ENCODE peak calls at places on chromosomes 2 and 18, in eight cellular contexts. B, N, X, D, W, R, I and Y are unnamed samples.

GRCh38 chr2:154537845-154538244 is 160.7 kb upstream of the KCNJ3 start:
- ATAC-seq in B (no peak), N (no peak), X (no peak), D (no peak), W (no peak), R (no peak), I (no peak), Y (no peak)

GRCh38 chr2:158810761-158811470 is 15.8 kb downstream of the DAPL1 start:
- ATAC-seq in B (no peak), N (no peak), X (no peak), D (no peak), W (no peak), R (no peak), I (peak), Y (no peak)

GRCh38 chr2:71291398-71291797 is 40.2 kb upstream of the ZNF638 start:
- ATAC-seq in B (no peak), N (no peak), X (no peak), D (no peak), W (no peak), R (no peak), I (no peak), Y (no peak)

GRCh38 chr2:239160226-239161143 is 240.3 kb downstream of the HDAC4 start:
- ATAC-seq in B (no peak), N (no peak), X (no peak), D (no peak), W (no peak), R (no peak), I (no peak), Y (peak)

GRCh38 chr2:64186698-64187605 is 42.7 kb upstream of the PELI1 start:
- ATAC-seq in B (no peak), N (no peak), X (no peak), D (no peak), W (peak), R (no peak), I (no peak), Y (no peak)

GRCh38 chr2:238720232-238720672 is 127.6 kb upstream of the TWIST2 start:
- ATAC-seq in B (peak), N (no peak), X (peak), D (peak), W (peak), R (peak), I (no peak), Y (peak)

GRCh38 chr2:72033636-72034035 is 114.0 kb downstream of the CYP26B1 start:
- ATAC-seq in B (no peak), N (no peak), X (no peak), D (no peak), W (no peak), R (no peak), I (no peak), Y (no peak)

GRCh38 chr2:186456941-186457340 is 29.1 kb upstream of the ZC3H15 start:
- ATAC-seq in B (no peak), N (no peak), X (no peak), D (no peak), W (no peak), R (no peak), I (no peak), Y (no peak)

GRCh38 chr2:121721926-121722325 is 14.7 kb downstream of the NIFK start:
- ATAC-seq in B (no peak), N (no peak), X (no peak), D (peak), W (no peak), R (no peak), I (no peak), Y (peak)

GRCh38 chr2:68385232-68385906 is 20.3 kb downstream of the PLEK start:
- ATAC-seq in B (peak), N (peak), X (peak), D (no peak), W (peak), R (peak), I (no peak), Y (peak)

GRCh38 chr2:159410276-159410675 is 123.8 kb upstream of the WDSUB1 start:
- ATAC-seq in B (no peak), N (no peak), X (no peak), D (no peak), W (no peak), R (no peak), I (no peak), Y (peak)

GRCh38 chr2:98085649-98086048 is 1.3 kb upstream of the VWA3B start:
- ATAC-seq in B (no peak), N (no peak), X (no peak), D (no peak), W (peak), R (no peak), I (no peak), Y (no peak)

GRCh38 chr2:7609556-7610323 is 692.5 kb downstream of the RNF144A start:
- ATAC-seq in B (peak), N (no peak), X (peak), D (no peak), W (no peak), R (peak), I (no peak), Y (no peak)

GRCh38 chr18:23228102-23229051 is 93.1 kb downstream of the CABLES1 start:
- ATAC-seq in B (peak), N (no peak), X (peak), D (no peak), W (peak), R (peak), I (no peak), Y (peak)

GRCh38 chr2:1162768-1163584 is 212.3 kb downstream of the SNTG2 start:
- ATAC-seq in B (peak), N (peak), X (peak), D (no peak), W (no peak), R (peak), I (no peak), Y (peak)

GRCh38 chr2:132589060-132589765 is 80.8 kb downstream of the LYPD1 start:
- ATAC-seq in B (no peak), N (no peak), X (no peak), D (no peak), W (no peak), R (no peak), I (no peak), Y (no peak)

GRCh38 chr2:24697792-24698191 is 95.4 kb downstream of the PTRHD1 start:
- ATAC-seq in B (no peak), N (no peak), X (no peak), D (no peak), W (no peak), R (no peak), I (no peak), Y (no peak)

GRCh38 chr2:15912203-15912602 is 28.1 kb upstream of the MYCN start:
- ATAC-seq in B (no peak), N (no peak), X (no peak), D (peak), W (peak), R (no peak), I (peak), Y (no peak)

GRCh38 chr2:71889991-71890684 is 257.5 kb downstream of the CYP26B1 start:
- ATAC-seq in B (no peak), N (no peak), X (no peak), D (peak), W (no peak), R (no peak), I (peak), Y (no peak)

GRCh38 chr2:120716641-120717585 is 18.8 kb upstream of the GLI2 start:
- ATAC-seq in B (no peak), N (no peak), X (no peak), D (peak), W (no peak), R (no peak), I (no peak), Y (no peak)

GRCh38 chr2:205903549-205904129 is 182.3 kb downstream of the INO80D start:
- ATAC-seq in B (peak), N (no peak), X (no peak), D (peak), W (peak), R (no peak), I (no peak), Y (peak)

GRCh38 chr2:205187731-205188130 is 494.6 kb upstream of the NRP2 start:
- ATAC-seq in B (no peak), N (no peak), X (no peak), D (no peak), W (no peak), R (no peak), I (no peak), Y (no peak)

GRCh38 chr2:38742797-38743559 is 8.2 kb downstream of the SRSF7 start:
- ATAC-seq in B (peak), N (peak), X (no peak), D (peak), W (no peak), R (peak), I (peak), Y (peak)

GRCh38 chr2:165008916-165009315 is 53.6 kb upstream of the SLC38A11 start:
- ATAC-seq in B (no peak), N (no peak), X (no peak), D (peak), W (no peak), R (no peak), I (no peak), Y (no peak)

GRCh38 chr18:14914126-14914525 is 166.2 kb downstream of the ANKRD30B start:
- ATAC-seq in B (no peak), N (no peak), X (no peak), D (no peak), W (no peak), R (no peak), I (no peak), Y (no peak)

GRCh38 chr2:183029219-183029618 is 9.0 kb downstream of the NCKAP1 start:
- ATAC-seq in B (no peak), N (no peak), X (no peak), D (no peak), W (no peak), R (no peak), I (no peak), Y (no peak)

GRCh38 chr2:2682700-2683342 is 351.7 kb upstream of the MYT1L start:
- ATAC-seq in B (no peak), N (no peak), X (no peak), D (peak), W (no peak), R (no peak), I (no peak), Y (no peak)